ENCODE peak calls at places on chromosome 1, in four cellular contexts. R is H9, N is trophoblast cell, A is IMR-90. L is an unnamed sample.

GRCh38 chr1:201264072-201264471 is 19.2 kb upstream of the PKP1 start:
- DNase-seq in R (no peak), N (no peak), A (no peak), L (no peak)

GRCh38 chr1:22676916-22677601 is 24.0 kb downstream of the C1QB start:
- DNase-seq in R (no peak), N (no peak), A (no peak), L (no peak)

GRCh38 chr1:58779837-58780585 is 3.8 kb downstream of the JUN start:
- DNase-seq in R (peak; percentile 31), N (peak; percentile 30), A (peak; percentile 78), L (peak; percentile 55)

GRCh38 chr1:28437260-28437923 is 67.9 kb downstream of the PHACTR4 start:
- DNase-seq in R (no peak), N (peak; percentile 40), A (peak; percentile 80), L (peak; percentile 50)

GRCh38 chr1:227748496-227749182 is 13.4 kb downstream of the SNAP47 start:
- DNase-seq in R (no peak), N (no peak), A (no peak), L (no peak)

GRCh38 chr1:98965394-98965793 is 39.3 kb downstream of the PLPPR5 start:
- DNase-seq in R (no peak), N (peak; percentile 9), A (no peak), L (no peak)

GRCh38 chr1:13699510-13699909 is 478 bp upstream of the PRDM2 start:
- DNase-seq in R (peak; percentile 37), N (no peak), A (no peak), L (peak; percentile 28)

GRCh38 chr1:158049867-158050266 is 56.4 kb downstream of the KIRREL1 start:
- DNase-seq in R (no peak), N (no peak), A (peak; percentile 65), L (no peak)

GRCh38 chr1:12170263-12170671 is 3.5 kb downstream of the TNFRSF1B start:
- DNase-seq in R (no peak), N (no peak), A (no peak), L (no peak)

GRCh38 chr1:162004441-162004950 is 19.2 kb downstream of the OLFML2B start:
- DNase-seq in R (no peak), N (no peak), A (no peak), L (no peak)

GRCh38 chr1:233121947-233122559 is 171.6 kb downstream of the NTPCR start:
- DNase-seq in R (no peak), N (no peak), A (peak; percentile 70), L (no peak)

GRCh38 chr1:30638086-30638485 is 85.3 kb downstream of the MATN1 start:
- DNase-seq in R (no peak), N (no peak), A (no peak), L (no peak)

GRCh38 chr1:162370721-162371120 is 5.9 kb downstream of the SPATA46 start:
- DNase-seq in R (no peak), N (no peak), A (no peak), L (no peak)

GRCh38 chr1:75811211-75811981 is 14.7 kb downstream of the MSH4 start:
- DNase-seq in R (no peak), N (no peak), A (peak; percentile 63), L (no peak)

GRCh38 chr1:8825985-8826481 is 8.6 kb upstream of the RERE start:
- DNase-seq in R (peak; percentile 44), N (peak; percentile 3), A (peak; percentile 63), L (peak; percentile 54)

GRCh38 chr1:33634806-33635205 is 162.4 kb downstream of the ZSCAN20 start:
- DNase-seq in R (peak; percentile 76), N (no peak), A (peak; percentile 7), L (peak; percentile 60)

GRCh38 chr1:14486401-14487110 is 111.9 kb upstream of the KAZN start:
- DNase-seq in R (no peak), N (peak; percentile 95), A (peak; percentile 69), L (no peak)

GRCh38 chr1:109634771-109635750 is 15.4 kb downstream of the AMPD2 start:
- DNase-seq in R (peak; percentile 24), N (no peak), A (no peak), L (no peak)

GRCh38 chr1:159598196-159598595 is 10.6 kb downstream of the APCS start:
- DNase-seq in R (no peak), N (peak; percentile 92), A (peak; percentile 85), L (peak; percentile 94)

GRCh38 chr1:87221008-87221407 is 107.7 kb upstream of the LMO4 start:
- DNase-seq in R (no peak), N (peak; percentile 71), A (peak; percentile 40), L (peak; percentile 36)

GRCh38 chr1:8137406-8138244 is 111.5 kb upstream of the ERRFI1 start:
- DNase-seq in R (no peak), N (peak; percentile 66), A (peak; percentile 97), L (no peak)

GRCh38 chr1:40638097-40639036 is 27.1 kb downstream of the RIMS3 start:
- DNase-seq in R (no peak), N (no peak), A (no peak), L (peak; percentile 31)

GRCh38 chr1:27656157-27656893 is 15.7 kb downstream of the IFI6 start:
- DNase-seq in R (peak; percentile 89), N (no peak), A (peak; percentile 77), L (peak; percentile 94)

GRCh38 chr1:47786301-47786700 is 210.9 kb downstream of the TRABD2B start:
- DNase-seq in R (no peak), N (no peak), A (no peak), L (no peak)

GRCh38 chr1:245590726-245591125 is 435.9 kb downstream of the KIF26B start:
- DNase-seq in R (no peak), N (no peak), A (peak; percentile 36), L (no peak)

GRCh38 chr1:1959840-1960479 is 40.9 kb upstream of the TMEM52 start:
- DNase-seq in R (peak; percentile 95), N (peak; percentile 69), A (peak; percentile 51), L (peak; percentile 95)

GRCh38 chr1:32199043-32199716 is 1.2 kb upstream of the CCDC28B start:
- DNase-seq in R (no peak), N (no peak), A (no peak), L (no peak)
- H2AK5ac ChIP-seq in R (no peak overlapping the region), N (no peak overlapping the region), A (peak overlapping the region; percentile 36), L (no peak overlapping the region)

DNA sequence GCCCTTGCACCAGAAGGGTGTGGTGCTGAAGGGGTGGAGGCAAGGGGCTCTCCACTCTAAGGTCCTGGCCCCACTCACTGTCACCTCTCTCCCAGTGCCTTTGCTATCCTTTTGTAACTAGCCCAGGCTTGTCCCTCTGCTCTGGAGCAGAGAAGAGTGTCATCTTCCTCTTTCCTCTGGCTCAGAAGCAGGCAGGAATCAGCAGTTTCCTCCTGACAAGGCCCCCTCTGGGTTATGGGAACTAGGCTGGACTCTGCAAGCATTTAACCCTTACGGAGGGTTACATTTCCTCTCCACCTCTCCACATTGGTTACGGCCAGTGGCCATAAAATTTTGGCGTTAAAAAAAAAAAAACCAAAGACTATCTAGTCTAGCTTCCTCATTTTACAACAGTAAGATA is 30.4 kb downstream of the PLXNA2 start:
- DNase-seq in R (no peak), N (no peak), A (no peak), L (no peak)
- H2AK5ac ChIP-seq in R (no peak overlapping the region), N (peak overlapping the region; percentile 30), A (peak overlapping the region; percentile 66), L (no peak overlapping the region)

DNA sequence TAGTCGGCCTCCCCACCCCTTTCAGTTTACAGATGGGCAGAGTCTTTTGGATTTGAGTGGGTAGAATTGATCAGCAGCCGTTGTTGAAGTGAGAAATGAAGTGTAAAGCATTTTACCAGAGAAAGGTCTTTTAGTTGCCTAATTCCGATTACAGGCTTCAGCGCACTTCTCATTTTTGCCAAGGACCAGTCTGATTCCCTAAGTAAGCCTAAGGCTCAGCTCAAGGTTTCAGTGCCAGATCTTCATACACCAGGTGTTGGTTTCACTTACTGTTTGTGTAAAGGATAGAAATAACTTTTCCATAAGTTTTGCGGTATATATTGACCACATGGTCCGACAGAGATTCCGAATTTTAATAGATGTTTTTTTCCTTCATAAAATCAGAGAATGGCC is 83.9 kb upstream of the BMP8A start:
- DNase-seq in R (no peak), N (no peak), A (no peak), L (no peak)
- H2AK5ac ChIP-seq in R (no peak overlapping the region), N (no peak overlapping the region), A (peak overlapping the region; percentile 41), L (no peak overlapping the region)

GRCh38 chr1:229380514-229381160 is 37.8 kb upstream of the CCSAP start:
- DNase-seq in R (no peak), N (no peak), A (no peak), L (no peak)
- H2AK5ac ChIP-seq in R (no peak overlapping the region), N (no peak overlapping the region), A (no peak overlapping the region), L (no peak overlapping the region)